ENCODE peak calls at places on chromosomes 11 and 22, in eight cellular contexts. One of them, this sample, is unnamed.

GRCh38 chr11:69644962-69645675 is 4.2 kb downstream of the CCND1 start:
- DNase-seq in tibial nerve: no peak
- DNase-seq in AG09319: no peak
- DNase-seq in cardiac muscle cell: no peak
- DNase-seq in choroid plexus epithelial cell: no peak
- DNase-seq in GM12865: no peak
- DNase-seq in HFF-Myc: no peak
- DNase-seq in fibroblast of lung: no peak
- DNase-seq in this sample: no peak

GRCh38 chr11:57434640-57435546 is 8.0 kb upstream of the SLC43A3 start:
- DNase-seq in tibial nerve: no peak
- DNase-seq in AG09319: peak; percentile 92
- DNase-seq in cardiac muscle cell: no peak
- DNase-seq in choroid plexus epithelial cell: peak; percentile 97
- DNase-seq in GM12865: no peak
- DNase-seq in HFF-Myc: no peak
- DNase-seq in fibroblast of lung: peak; percentile 98
- DNase-seq in this sample: peak; percentile 96

GRCh38 chr11:60931897-60932296 is 7.6 kb downstream of the TMEM132A start:
- DNase-seq in tibial nerve: no peak
- DNase-seq in AG09319: no peak
- DNase-seq in cardiac muscle cell: no peak
- DNase-seq in choroid plexus epithelial cell: no peak
- DNase-seq in GM12865: no peak
- DNase-seq in HFF-Myc: no peak
- DNase-seq in fibroblast of lung: no peak
- DNase-seq in this sample: no peak

GRCh38 chr11:84819561-84819960 is 807.6 kb downstream of the DLG2 start:
- DNase-seq in tibial nerve: no peak
- DNase-seq in AG09319: no peak
- DNase-seq in cardiac muscle cell: peak; percentile 75
- DNase-seq in choroid plexus epithelial cell: peak; percentile 9
- DNase-seq in GM12865: no peak
- DNase-seq in HFF-Myc: no peak
- DNase-seq in fibroblast of lung: no peak
- DNase-seq in this sample: no peak

GRCh38 chr11:47938791-47939560 is 41.4 kb upstream of the PTPRJ start:
- DNase-seq in tibial nerve: no peak
- DNase-seq in AG09319: no peak
- DNase-seq in cardiac muscle cell: no peak
- DNase-seq in choroid plexus epithelial cell: no peak
- DNase-seq in GM12865: no peak
- DNase-seq in HFF-Myc: no peak
- DNase-seq in fibroblast of lung: no peak
- DNase-seq in this sample: no peak

GRCh38 chr11:120756931-120757330 is 245.4 kb downstream of the GRIK4 start:
- DNase-seq in tibial nerve: no peak
- DNase-seq in AG09319: no peak
- DNase-seq in cardiac muscle cell: no peak
- DNase-seq in choroid plexus epithelial cell: no peak
- DNase-seq in GM12865: peak; percentile 23
- DNase-seq in HFF-Myc: no peak
- DNase-seq in fibroblast of lung: no peak
- DNase-seq in this sample: no peak

GRCh38 chr22:47000888-47001287 is 238.4 kb downstream of the TBC1D22A start:
- DNase-seq in tibial nerve: no peak
- DNase-seq in AG09319: no peak
- DNase-seq in cardiac muscle cell: no peak
- DNase-seq in choroid plexus epithelial cell: no peak
- DNase-seq in GM12865: no peak
- DNase-seq in HFF-Myc: no peak
- DNase-seq in fibroblast of lung: no peak
- DNase-seq in this sample: no peak

GRCh38 chr11:124769804-124770774 is 8.0 kb upstream of the ESAM start:
- DNase-seq in tibial nerve: no peak
- DNase-seq in AG09319: no peak
- DNase-seq in cardiac muscle cell: no peak
- DNase-seq in choroid plexus epithelial cell: peak; percentile 72
- DNase-seq in GM12865: no peak
- DNase-seq in HFF-Myc: peak; percentile 22
- DNase-seq in fibroblast of lung: peak; percentile 36
- DNase-seq in this sample: peak; percentile 56

GRCh38 chr11:95453616-95454118 is 222.7 kb upstream of the SESN3 start:
- DNase-seq in tibial nerve: peak; percentile 29
- DNase-seq in AG09319: no peak
- DNase-seq in cardiac muscle cell: no peak
- DNase-seq in choroid plexus epithelial cell: no peak
- DNase-seq in GM12865: no peak
- DNase-seq in HFF-Myc: no peak
- DNase-seq in fibroblast of lung: peak; percentile 17
- DNase-seq in this sample: peak; percentile 45

GRCh38 chr22:37627545-37627944 is 11.9 kb upstream of the SH3BP1 start:
- DNase-seq in tibial nerve: no peak
- DNase-seq in AG09319: no peak
- DNase-seq in cardiac muscle cell: no peak
- DNase-seq in choroid plexus epithelial cell: no peak
- DNase-seq in GM12865: peak; percentile 55
- DNase-seq in HFF-Myc: no peak
- DNase-seq in fibroblast of lung: no peak
- DNase-seq in this sample: no peak

GRCh38 chr22:29346659-29347058 is 31.2 kb upstream of the RASL10A start:
- DNase-seq in tibial nerve: no peak
- DNase-seq in AG09319: no peak
- DNase-seq in cardiac muscle cell: no peak
- DNase-seq in choroid plexus epithelial cell: no peak
- DNase-seq in GM12865: no peak
- DNase-seq in HFF-Myc: no peak
- DNase-seq in fibroblast of lung: no peak
- DNase-seq in this sample: no peak

GRCh38 chr11:27292642-27293020 is 70.4 kb downstream of the CCDC34 start:
- DNase-seq in tibial nerve: no peak
- DNase-seq in AG09319: no peak
- DNase-seq in cardiac muscle cell: no peak
- DNase-seq in choroid plexus epithelial cell: no peak
- DNase-seq in GM12865: no peak
- DNase-seq in HFF-Myc: no peak
- DNase-seq in fibroblast of lung: no peak
- DNase-seq in this sample: no peak

GRCh38 chr11:12717851-12718291 is 43.6 kb downstream of the TEAD1 start:
- DNase-seq in tibial nerve: no peak
- DNase-seq in AG09319: no peak
- DNase-seq in cardiac muscle cell: no peak
- DNase-seq in choroid plexus epithelial cell: peak; percentile 32
- DNase-seq in GM12865: peak; percentile 97
- DNase-seq in HFF-Myc: no peak
- DNase-seq in fibroblast of lung: no peak
- DNase-seq in this sample: peak; percentile 64

GRCh38 chr11:23143031-23143430 is 282.8 kb upstream of the CCDC179 start:
- DNase-seq in tibial nerve: no peak
- DNase-seq in AG09319: no peak
- DNase-seq in cardiac muscle cell: no peak
- DNase-seq in choroid plexus epithelial cell: no peak
- DNase-seq in GM12865: no peak
- DNase-seq in HFF-Myc: no peak
- DNase-seq in fibroblast of lung: peak; percentile 35
- DNase-seq in this sample: no peak

GRCh38 chr11:13090228-13090708 is 81.2 kb downstream of the RASSF10 start:
- DNase-seq in tibial nerve: no peak
- DNase-seq in AG09319: no peak
- DNase-seq in cardiac muscle cell: no peak
- DNase-seq in choroid plexus epithelial cell: no peak
- DNase-seq in GM12865: no peak
- DNase-seq in HFF-Myc: no peak
- DNase-seq in fibroblast of lung: no peak
- DNase-seq in this sample: no peak

GRCh38 chr11:31045335-31045734 is 324.2 kb downstream of the DCDC1 start:
- DNase-seq in tibial nerve: no peak
- DNase-seq in AG09319: no peak
- DNase-seq in cardiac muscle cell: peak; percentile 35
- DNase-seq in choroid plexus epithelial cell: peak; percentile 49
- DNase-seq in GM12865: peak; percentile 9
- DNase-seq in HFF-Myc: no peak
- DNase-seq in fibroblast of lung: peak; percentile 6
- DNase-seq in this sample: peak; percentile 24

GRCh38 chr11:818396-819128 is at the start of gene PNPLA2:
- DNase-seq in tibial nerve: no peak
- DNase-seq in AG09319: no peak
- DNase-seq in cardiac muscle cell: no peak
- DNase-seq in choroid plexus epithelial cell: no peak
- DNase-seq in GM12865: no peak
- DNase-seq in HFF-Myc: no peak
- DNase-seq in fibroblast of lung: peak; percentile 56
- DNase-seq in this sample: peak; percentile 68

GRCh38 chr11:9775393-9775780 is 111.5 kb downstream of the SWAP70 start:
- DNase-seq in tibial nerve: no peak
- DNase-seq in AG09319: no peak
- DNase-seq in cardiac muscle cell: no peak
- DNase-seq in choroid plexus epithelial cell: no peak
- DNase-seq in GM12865: no peak
- DNase-seq in HFF-Myc: no peak
- DNase-seq in fibroblast of lung: no peak
- DNase-seq in this sample: no peak

GRCh38 chr22:32644252-32645100 is 157.0 kb upstream of the TIMP3 start:
- DNase-seq in tibial nerve: peak; percentile 23
- DNase-seq in AG09319: no peak
- DNase-seq in cardiac muscle cell: no peak
- DNase-seq in choroid plexus epithelial cell: peak; percentile 78
- DNase-seq in GM12865: peak; percentile 25
- DNase-seq in HFF-Myc: no peak
- DNase-seq in fibroblast of lung: peak; percentile 50
- DNase-seq in this sample: peak; percentile 75

GRCh38 chr22:40499187-40499753 is 128.9 kb downstream of the SGSM3 start:
- DNase-seq in tibial nerve: no peak
- DNase-seq in AG09319: peak; percentile 81
- DNase-seq in cardiac muscle cell: no peak
- DNase-seq in choroid plexus epithelial cell: peak; percentile 98
- DNase-seq in GM12865: peak; percentile 72
- DNase-seq in HFF-Myc: peak; percentile 92
- DNase-seq in fibroblast of lung: peak; percentile 98
- DNase-seq in this sample: peak; percentile 90

GRCh38 chr11:13120691-13121090 is 111.6 kb downstream of the RASSF10 start:
- DNase-seq in tibial nerve: no peak
- DNase-seq in AG09319: no peak
- DNase-seq in cardiac muscle cell: no peak
- DNase-seq in choroid plexus epithelial cell: peak; percentile 43
- DNase-seq in GM12865: no peak
- DNase-seq in HFF-Myc: peak; percentile 33
- DNase-seq in fibroblast of lung: peak; percentile 71
- DNase-seq in this sample: peak; percentile 81

DNA sequence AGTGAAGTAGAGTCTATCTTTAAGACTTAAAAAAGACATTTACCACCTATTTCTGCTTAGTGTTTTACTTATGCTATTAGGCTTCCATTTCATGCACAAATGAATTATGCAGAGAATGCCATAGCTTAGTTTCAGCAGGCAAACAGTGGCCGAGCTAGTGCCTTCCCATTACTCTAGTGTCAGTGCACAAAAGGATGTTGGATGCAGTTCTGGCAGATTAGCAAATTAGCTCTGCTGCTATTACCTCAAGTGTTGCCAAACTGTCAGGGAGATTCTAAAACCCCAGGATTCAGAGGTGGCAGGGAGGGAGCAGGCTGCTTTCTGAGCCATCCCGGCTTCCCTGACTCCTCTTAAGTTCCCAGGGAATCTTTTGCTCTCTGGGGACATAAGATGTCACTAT is 209.5 kb upstream of the NCAM1 start:
- DNase-seq in tibial nerve: no peak
- DNase-seq in AG09319: no peak
- DNase-seq in cardiac muscle cell: no peak
- DNase-seq in choroid plexus epithelial cell: no peak
- DNase-seq in GM12865: no peak
- DNase-seq in HFF-Myc: no peak
- DNase-seq in fibroblast of lung: no peak
- DNase-seq in this sample: no peak
- TF ChIP-seq CTCF in tibial nerve: no peak
- TF ChIP-seq CTCF in AG09319: no peak
- TF ChIP-seq CTCF in cardiac muscle cell: no peak
- TF ChIP-seq CTCF in choroid plexus epithelial cell: no peak
- TF ChIP-seq CTCF in GM12865: no peak
- TF ChIP-seq CTCF in HFF-Myc: no peak
- TF ChIP-seq CTCF in fibroblast of lung: no peak
- TF ChIP-seq CTCF in this sample: no peak

DNA sequence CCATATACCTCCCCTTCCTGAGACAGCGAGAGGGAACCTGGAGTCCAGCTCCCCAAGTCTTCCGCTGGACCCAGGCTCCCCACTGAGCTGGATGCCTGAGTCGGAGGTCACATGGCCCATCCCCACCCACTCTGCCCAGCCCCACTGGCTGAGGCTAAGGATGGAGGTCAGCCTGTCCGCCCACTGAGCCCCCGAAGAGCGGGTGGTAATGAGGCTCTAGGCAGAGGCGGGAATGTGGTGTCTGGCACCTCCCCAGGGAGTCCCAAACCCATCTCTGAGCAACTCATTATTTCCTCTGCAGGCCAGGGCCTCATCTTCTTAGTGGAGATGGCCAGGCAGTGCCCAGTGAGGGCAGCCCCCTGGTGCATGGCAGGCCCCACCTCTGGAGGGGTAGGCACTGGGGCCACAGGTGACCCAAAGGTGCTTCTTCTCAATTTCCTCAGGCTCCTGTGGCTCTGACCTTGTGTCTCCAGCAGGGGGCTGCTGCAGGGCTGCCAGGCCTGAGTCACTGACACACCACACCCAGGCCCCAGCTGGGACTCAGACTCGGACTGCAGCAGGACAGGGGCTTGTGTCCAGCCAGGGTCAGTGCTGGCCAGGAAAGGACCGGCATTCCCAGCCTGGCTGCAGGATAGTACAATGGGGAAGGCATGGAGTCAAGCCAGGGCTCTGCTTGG is 10.2 kb upstream of the PDE2A start:
- DNase-seq in tibial nerve: peak; percentile 55
- DNase-seq in AG09319: no peak
- DNase-seq in cardiac muscle cell: peak; percentile 76
- DNase-seq in choroid plexus epithelial cell: peak; percentile 64
- DNase-seq in GM12865: peak; percentile 71
- DNase-seq in HFF-Myc: no peak
- DNase-seq in fibroblast of lung: peak; percentile 69
- DNase-seq in this sample: peak; percentile 71
- TF ChIP-seq CTCF in tibial nerve: peak; percentile 57
- TF ChIP-seq CTCF in AG09319: peak; percentile 68
- TF ChIP-seq CTCF in cardiac muscle cell: peak; percentile 60
- TF ChIP-seq CTCF in choroid plexus epithelial cell: peak; percentile 73
- TF ChIP-seq CTCF in GM12865: peak; percentile 73
- TF ChIP-seq CTCF in HFF-Myc: peak; percentile 79
- TF ChIP-seq CTCF in fibroblast of lung: peak; percentile 63
- TF ChIP-seq CTCF in this sample: peak; percentile 69

GRCh38 chr11:107757661-107758060 is 45.8 kb upstream of the SLN start:
- DNase-seq in tibial nerve: no peak
- DNase-seq in AG09319: no peak
- DNase-seq in cardiac muscle cell: no peak
- DNase-seq in choroid plexus epithelial cell: no peak
- DNase-seq in GM12865: no peak
- DNase-seq in HFF-Myc: no peak
- DNase-seq in fibroblast of lung: no peak
- DNase-seq in this sample: no peak
- TF ChIP-seq CTCF in tibial nerve: no peak
- TF ChIP-seq CTCF in AG09319: no peak
- TF ChIP-seq CTCF in cardiac muscle cell: peak; percentile 9
- TF ChIP-seq CTCF in choroid plexus epithelial cell: peak; percentile 34
- TF ChIP-seq CTCF in GM12865: no peak
- TF ChIP-seq CTCF in HFF-Myc: peak; percentile 11
- TF ChIP-seq CTCF in fibroblast of lung: no peak
- TF ChIP-seq CTCF in this sample: no peak

GRCh38 chr11:45485070-45485716 is 180.2 kb downstream of the CHST1 start:
- DNase-seq in tibial nerve: no peak
- DNase-seq in AG09319: no peak
- DNase-seq in cardiac muscle cell: no peak
- DNase-seq in choroid plexus epithelial cell: peak; percentile 6
- DNase-seq in GM12865: no peak
- DNase-seq in HFF-Myc: no peak
- DNase-seq in fibroblast of lung: no peak
- DNase-seq in this sample: no peak
- TF ChIP-seq CTCF in tibial nerve: no peak
- TF ChIP-seq CTCF in AG09319: no peak
- TF ChIP-seq CTCF in cardiac muscle cell: peak; percentile 7
- TF ChIP-seq CTCF in choroid plexus epithelial cell: peak; percentile 19
- TF ChIP-seq CTCF in GM12865: no peak
- TF ChIP-seq CTCF in HFF-Myc: no peak
- TF ChIP-seq CTCF in fibroblast of lung: no peak
- TF ChIP-seq CTCF in this sample: no peak